ENCODE peak calls at places on chromosomes 12 and 14, in five cellular contexts. U is GM19239; E is small intestine; A is amygdala; F is activated T-helper 1 cell treated with anti-CD3 and anti-CD28 coated beads, Interleukin-2, amount 50 U/mL, for 16 hours. Q is an unnamed sample.

GRCh38 chr12:68956466-68956865 is 23.5 kb upstream of the CPM start:
- DNase-seq in E (no peak), U (no peak), F (no peak), A (no peak), Q (no peak)

GRCh38 chr14:103520657-103521437 is 1.8 kb downstream of the CKB start:
- DNase-seq in U (peak; percentile 76), E (peak; percentile 64), F (peak; percentile 34), A (peak; percentile 71), Q (no peak)

GRCh38 chr14:70780396-70781075 is 28.8 kb downstream of the MAP3K9 start:
- DNase-seq in E (peak; percentile 13), F (no peak), A (peak; percentile 23), U (peak; percentile 28), Q (no peak)

GRCh38 chr12:69779928-69780327 is 41.3 kb downstream of the RAB3IP start:
- DNase-seq in F (no peak), U (no peak), E (peak; percentile 25), A (no peak), Q (peak; percentile 74)

GRCh38 chr14:54356172-54356571 is 40.6 kb upstream of the CDKN3 start:
- DNase-seq in F (no peak), U (no peak), A (no peak), E (no peak), Q (no peak)

GRCh38 chr12:93419388-93420034 is 22.2 kb downstream of the UBE2N start:
- DNase-seq in U (no peak), F (no peak), E (peak; percentile 65), A (no peak), Q (no peak)

GRCh38 chr12:124041907-124042306 is 68.9 kb downstream of the ZNF664 start:
- DNase-seq in U (no peak), A (no peak), F (no peak), E (peak; percentile 64), Q (no peak)

GRCh38 chr12:79143803-79144202 is 279.2 kb downstream of the SYT1 start:
- DNase-seq in U (no peak), E (no peak), F (no peak), A (no peak), Q (no peak)

GRCh38 chr14:99422220-99423010 is 58.2 kb downstream of the SETD3 start:
- DNase-seq in U (no peak), F (no peak), E (peak; percentile 89), A (no peak), Q (no peak)